ENCODE peak calls at places on chromosomes 1 and 21, in seven cellular contexts. I is cardiac muscle cell; B is NCI-H1694; T is activated CD8-positive, alpha-beta T cell treated with anti-CD3 and anti-CD28 coated beads, Interleukin-2, amount 10 ng/mL, durations not matched to agents 7 days and 5 days; U is B cell; Y is stimulated activated CD8-positive, alpha-beta memory T cell treated with anti-CD3 and anti-CD28 coated beads, Interleukin-15, amount 100 ng/mL, for 4 hours; L is cerebellar cortex. N is an unnamed sample.

GRCh38 chr1:101060992-101061391 is 35.4 kb upstream of the DPH5 start:
- DNase-seq in I (no peak), B (no peak), T (no peak), U (no peak), Y (no peak), L (no peak), N (no peak)

GRCh38 chr1:17735791-17736190 is 19.3 kb upstream of the ACTL8 start:
- DNase-seq in I (no peak), B (no peak), T (no peak), U (no peak), Y (no peak), L (no peak), N (no peak)

GRCh38 chr21:34536820-34537219 is 24.8 kb upstream of the KCNE1 start:
- DNase-seq in I (no peak), B (no peak), T (no peak), U (no peak), Y (no peak), L (no peak), N (no peak)

GRCh38 chr1:236509647-236510401 is 14.0 kb upstream of the LGALS8 start:
- DNase-seq in I (no peak), B (no peak), T (no peak), U (no peak), Y (no peak), L (no peak), N (no peak)

GRCh38 chr1:243916160-243916559 is 66.1 kb upstream of the AKT3 start:
- DNase-seq in I (no peak), B (no peak), T (no peak), U (no peak), Y (no peak), L (no peak), N (no peak)

GRCh38 chr1:65109515-65109914 is 38.5 kb upstream of the AK4 start:
- DNase-seq in I (peak), B (no peak), T (no peak), U (no peak), Y (no peak), L (no peak), N (no peak)

GRCh38 chr1:10033359-10033845 is 644 bp downstream of the UBE4B start:
- DNase-seq in I (peak), B (no peak), T (peak), U (no peak), Y (no peak), L (peak), N (no peak)

GRCh38 chr1:81287681-81288080 is 513.1 kb upstream of the ADGRL2 start:
- DNase-seq in I (no peak), B (no peak), T (no peak), U (no peak), Y (no peak), L (no peak), N (no peak)

GRCh38 chr1:23593556-23594148 is 34.4 kb upstream of the ID3 start:
- DNase-seq in I (no peak), B (no peak), T (no peak), U (peak), Y (no peak), L (no peak), N (no peak)

N was measured in NCI-H774.